ENCODE peak calls at places on chromosomes 6 and 20, in ten cellular contexts. N is H1, I is esophagus muscularis mucosa, J is breast epithelium, G is HCT116, A is spleen, W is upper lobe of left lung, X is GM12892, L is suprapubic skin, M is HepG2. Q is an unnamed sample.

GRCh38 chr6:156757849-156758248 is 19.3 kb upstream of the ARID1B start:
- DNase-seq in N (no peak), I (no peak), J (no peak), G (no peak), A (no peak), W (no peak), X (no peak), L (no peak), M (no peak), Q (no peak)

GRCh38 chr6:158121335-158121734 is 46.7 kb downstream of the SERAC1 start:
- DNase-seq in N (no peak), I (no peak), J (no peak), G (no peak), A (no peak), W (no peak), X (no peak), L (no peak), M (no peak), Q (no peak)

GRCh38 chr20:32474967-32475819 is 109.9 kb downstream of the NOL4L start:
- DNase-seq in N (no peak), I (no peak), J (peak), G (no peak), A (peak), W (peak), X (peak), L (peak), M (peak), Q (peak)

GRCh38 chr6:150631283-150631981 is 31.7 kb downstream of the PLEKHG1 start:
- DNase-seq in N (no peak), I (no peak), J (no peak), G (no peak), A (peak), W (peak), X (no peak), L (no peak), M (no peak), Q (no peak)

GRCh38 chr6:114304304-114304887 is 38.4 kb downstream of the HS3ST5 start:
- DNase-seq in N (no peak), I (no peak), J (no peak), G (peak), A (no peak), W (no peak), X (no peak), L (no peak), M (peak), Q (no peak)

GRCh38 chr6:43488667-43489276 is 11.4 kb downstream of the TJAP1 start:
- DNase-seq in N (no peak), I (no peak), J (no peak), G (no peak), A (no peak), W (no peak), X (no peak), L (no peak), M (peak), Q (no peak)

GRCh38 chr6:41257369-41258195 is 28.9 kb downstream of the TREM1 start:
- DNase-seq in N (no peak), I (peak), J (no peak), G (no peak), A (no peak), W (no peak), X (no peak), L (no peak), M (no peak), Q (peak)

GRCh38 chr6:42929928-42930360 is 664 bp downstream of the CNPY3 start:
- DNase-seq in N (no peak), I (no peak), J (no peak), G (no peak), A (peak), W (no peak), X (peak), L (no peak), M (no peak), Q (peak)

GRCh38 chr20:57073402-57073801 is 193.0 kb downstream of the BMP7 start:
- DNase-seq in N (no peak), I (no peak), J (no peak), G (no peak), A (no peak), W (no peak), X (no peak), L (no peak), M (no peak), Q (no peak)

GRCh38 chr6:137717074-137718073 is 149.7 kb upstream of the TNFAIP3 start:
- DNase-seq in N (no peak), I (no peak), J (no peak), G (no peak), A (no peak), W (no peak), X (no peak), L (no peak), M (no peak), Q (no peak)

GRCh38 chr20:37915800-37916570 is 13.1 kb downstream of the VSTM2L start:
- DNase-seq in N (no peak), I (no peak), J (no peak), G (no peak), A (no peak), W (no peak), X (no peak), L (no peak), M (peak), Q (no peak)

GRCh38 chr20:6053776-6054688 is at the start of gene LRRN4:
- DNase-seq in N (no peak), I (no peak), J (no peak), G (peak), A (no peak), W (no peak), X (no peak), L (no peak), M (peak), Q (no peak)

GRCh38 chr20:51422912-51423667 is 119.4 kb downstream of the NFATC2 start:
- DNase-seq in N (no peak), I (no peak), J (no peak), G (no peak), A (peak), W (no peak), X (no peak), L (no peak), M (no peak), Q (no peak)

GRCh38 chr20:53900380-53900999 is 169.9 kb downstream of the BCAS1 start:
- DNase-seq in N (no peak), I (no peak), J (no peak), G (no peak), A (no peak), W (no peak), X (no peak), L (no peak), M (no peak), Q (no peak)

GRCh38 chr20:59163641-59164530 is at the start of gene ZNF831:
- DNase-seq in N (no peak), I (no peak), J (no peak), G (no peak), A (no peak), W (no peak), X (no peak), L (no peak), M (no peak), Q (no peak)

GRCh38 chr6:20929283-20929682 is 395.0 kb downstream of the CDKAL1 start:
- DNase-seq in N (no peak), I (no peak), J (no peak), G (no peak), A (no peak), W (no peak), X (no peak), L (no peak), M (no peak), Q (no peak)

GRCh38 chr6:9634776-9635175 is 780.1 kb downstream of the TFAP2A start:
- DNase-seq in N (no peak), I (no peak), J (no peak), G (no peak), A (no peak), W (no peak), X (no peak), L (no peak), M (no peak), Q (no peak)

GRCh38 chr20:13786143-13786828 is 1.5 kb downstream of the NDUFAF5 start:
- DNase-seq in N (no peak), I (no peak), J (no peak), G (no peak), A (no peak), W (no peak), X (no peak), L (no peak), M (no peak), Q (no peak)

GRCh38 chr6:25278914-25279747 is at the start of gene CARMIL1:
- DNase-seq in N (peak), I (no peak), J (peak), G (peak), A (peak), W (peak), X (peak), L (peak), M (peak), Q (peak)

GRCh38 chr20:62374431-62375152 is 7.5 kb upstream of the LAMA5 start:
- DNase-seq in N (no peak), I (no peak), J (no peak), G (no peak), A (no peak), W (peak), X (no peak), L (no peak), M (no peak), Q (no peak)

GRCh38 chr20:62377615-62378085 is 9.3 kb upstream of the RPS21 start:
- DNase-seq in N (no peak), I (no peak), J (no peak), G (no peak), A (no peak), W (peak), X (no peak), L (no peak), M (no peak), Q (no peak)

GRCh38 chr20:62377064-62377461 is 9.8 kb upstream of the RPS21 start:
- DNase-seq in N (no peak), I (no peak), J (no peak), G (no peak), A (no peak), W (no peak), X (no peak), L (no peak), M (no peak), Q (no peak)

GRCh38 chr20:62378215-62378614 is 8.7 kb upstream of the RPS21 start:
- DNase-seq in N (no peak), I (no peak), J (no peak), G (no peak), A (no peak), W (peak), X (no peak), L (no peak), M (no peak), Q (no peak)

GRCh38 chr20:62376112-62377063 is 9.3 kb upstream of the LAMA5 start:
- DNase-seq in N (peak), I (no peak), J (no peak), G (no peak), A (no peak), W (peak), X (no peak), L (no peak), M (peak), Q (no peak)
- TF ChIP-seq POLR2AphosphoS5 in N (no peak), I (peak), J (no peak), G (no peak), A (no peak), W (no peak), X (no peak), L (no peak), M (peak), Q (peak)

DNA sequence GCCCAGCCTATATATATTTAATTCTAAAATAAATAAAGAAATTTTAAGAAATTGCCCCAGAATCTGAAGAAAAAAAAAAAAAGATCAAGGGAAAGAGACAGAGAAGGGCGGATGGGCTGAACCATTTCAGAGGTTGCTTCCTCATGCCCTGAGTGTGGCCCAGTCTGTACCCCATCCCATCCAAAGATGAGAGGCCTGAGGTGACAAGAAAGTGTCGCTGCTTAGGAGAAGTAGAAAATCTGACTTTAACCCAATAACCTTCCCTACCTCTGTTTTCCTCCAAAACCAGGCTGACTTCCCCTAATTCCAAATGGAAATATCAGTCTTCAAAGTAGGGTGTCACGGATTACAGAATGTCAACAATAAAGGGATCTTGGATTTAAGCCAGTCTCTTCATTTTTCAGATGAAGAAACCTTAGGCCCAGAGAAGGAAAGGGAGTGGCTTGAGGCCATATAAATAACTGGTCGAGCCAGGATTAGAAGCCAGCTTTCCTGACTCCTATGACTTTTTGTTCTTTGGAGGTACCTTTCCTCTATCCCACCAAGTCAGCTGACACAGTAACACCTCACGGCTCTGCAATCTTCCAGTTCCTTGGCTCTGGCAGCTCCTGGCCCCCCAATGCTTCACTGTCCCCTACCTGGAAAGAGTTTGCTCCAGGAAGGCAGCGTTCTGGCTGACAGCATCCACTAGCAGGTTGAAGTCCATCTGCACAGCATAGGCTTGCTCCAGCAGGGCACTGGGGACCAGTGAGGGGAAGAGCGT is 10.1 kb downstream of the GSS start:
- DNase-seq in N (no peak), I (no peak), J (peak), G (no peak), A (no peak), W (no peak), X (no peak), L (no peak), M (no peak), Q (peak)
- TF ChIP-seq POLR2AphosphoS5 in N (no peak), I (no peak), J (no peak), G (no peak), A (no peak), W (no peak), X (no peak), L (no peak), M (no peak), Q (no peak)

DNA sequence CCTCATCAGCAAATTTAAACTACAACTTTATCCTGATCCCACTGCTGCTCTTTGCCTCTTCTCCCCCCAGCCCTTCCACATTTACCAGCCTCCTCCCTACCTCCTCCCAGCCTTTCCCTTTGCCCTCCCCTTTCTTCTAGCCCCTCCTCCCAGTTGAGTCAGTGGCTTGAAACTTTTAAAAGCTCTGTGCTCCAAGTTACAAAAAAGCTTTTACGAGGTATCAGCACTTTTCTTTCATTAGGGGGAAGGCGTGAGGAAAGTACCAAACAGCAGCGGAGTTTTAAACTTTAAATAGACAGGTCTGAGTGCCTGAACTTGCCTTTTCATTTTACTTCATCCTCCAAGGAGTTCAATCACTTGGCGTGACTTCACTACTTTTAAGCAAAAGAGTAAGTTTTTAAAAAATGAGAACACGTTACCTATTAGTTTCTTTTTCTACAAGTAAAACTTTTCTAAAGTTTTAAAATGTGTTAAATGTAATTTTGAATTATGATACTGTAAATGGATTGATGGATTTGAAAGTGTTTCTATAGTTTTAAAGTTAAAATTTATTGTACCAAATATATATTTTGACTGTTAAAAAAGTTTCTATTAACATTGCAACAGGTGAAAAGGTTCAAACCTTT is at the start of gene GJA1:
- DNase-seq in N (peak), I (no peak), J (no peak), G (no peak), A (no peak), W (no peak), X (no peak), L (no peak), M (no peak), Q (peak)
- TF ChIP-seq POLR2AphosphoS5 in N (peak), I (peak), J (peak), G (no peak), A (no peak), W (peak), X (no peak), L (peak), M (no peak), Q (peak)

GRCh38 chr6:35852994-35853393 is 47.8 kb downstream of the LHFPL5 start:
- DNase-seq in N (no peak), I (no peak), J (no peak), G (no peak), A (no peak), W (no peak), X (no peak), L (no peak), M (no peak), Q (no peak)

GRCh38 chr6:35856250-35856649 is 51.1 kb downstream of the LHFPL5 start:
- DNase-seq in N (no peak), I (no peak), J (no peak), G (no peak), A (no peak), W (no peak), X (no peak), L (no peak), M (no peak), Q (no peak)
- TF ChIP-seq POLR2AphosphoS5 in N (no peak), I (no peak), J (no peak), G (no peak), A (no peak), W (no peak), X (no peak), L (no peak), M (no peak), Q (no peak)

Q was measured in transverse colon.